ENCODE peak calls at places on chromosomes 5 and 9, in eight cellular contexts. One of them, this sample, is unnamed.

GRCh38 chr5:97666767-97667166 is 483.7 kb upstream of the RIOK2 start:
- DNase-seq in Panc1: no peak
- DNase-seq in dorsolateral prefrontal cortex: no peak
- DNase-seq in OCI-LY7: no peak
- DNase-seq in psoas muscle: no peak
- DNase-seq in CD8-positive, alpha-beta T cell: no peak
- DNase-seq in heart left ventricle: no peak
- DNase-seq in ovary: no peak
- DNase-seq in this sample: peak

GRCh38 chr5:137822158-137822764 is 45.4 kb upstream of the MYOT start:
- DNase-seq in Panc1: peak
- DNase-seq in dorsolateral prefrontal cortex: peak
- DNase-seq in OCI-LY7: peak
- DNase-seq in psoas muscle: peak
- DNase-seq in CD8-positive, alpha-beta T cell: no peak
- DNase-seq in heart left ventricle: no peak
- DNase-seq in ovary: no peak
- DNase-seq in this sample: peak

GRCh38 chr5:175595905-175596304 is 62.0 kb upstream of the HRH2 start:
- DNase-seq in Panc1: no peak
- DNase-seq in dorsolateral prefrontal cortex: no peak
- DNase-seq in OCI-LY7: no peak
- DNase-seq in psoas muscle: no peak
- DNase-seq in CD8-positive, alpha-beta T cell: no peak
- DNase-seq in heart left ventricle: no peak
- DNase-seq in ovary: no peak
- DNase-seq in this sample: no peak

GRCh38 chr5:65876970-65877369 is 49.4 kb upstream of the ERBIN start:
- DNase-seq in Panc1: no peak
- DNase-seq in dorsolateral prefrontal cortex: no peak
- DNase-seq in OCI-LY7: no peak
- DNase-seq in psoas muscle: no peak
- DNase-seq in CD8-positive, alpha-beta T cell: no peak
- DNase-seq in heart left ventricle: no peak
- DNase-seq in ovary: no peak
- DNase-seq in this sample: no peak

GRCh38 chr9:129595903-129596540 is 24.9 kb downstream of the C9orf50 start:
- DNase-seq in Panc1: no peak
- DNase-seq in dorsolateral prefrontal cortex: no peak
- DNase-seq in OCI-LY7: no peak
- DNase-seq in psoas muscle: no peak
- DNase-seq in CD8-positive, alpha-beta T cell: no peak
- DNase-seq in heart left ventricle: no peak
- DNase-seq in ovary: no peak
- DNase-seq in this sample: no peak

GRCh38 chr5:56989676-56990075 is 37.8 kb upstream of the MIER3 start:
- DNase-seq in Panc1: no peak
- DNase-seq in dorsolateral prefrontal cortex: no peak
- DNase-seq in OCI-LY7: no peak
- DNase-seq in psoas muscle: no peak
- DNase-seq in CD8-positive, alpha-beta T cell: no peak
- DNase-seq in heart left ventricle: no peak
- DNase-seq in ovary: no peak
- DNase-seq in this sample: no peak

GRCh38 chr5:67963789-67964519 is 251.6 kb upstream of the PIK3R1 start:
- DNase-seq in Panc1: no peak
- DNase-seq in dorsolateral prefrontal cortex: no peak
- DNase-seq in OCI-LY7: no peak
- DNase-seq in psoas muscle: no peak
- DNase-seq in CD8-positive, alpha-beta T cell: no peak
- DNase-seq in heart left ventricle: no peak
- DNase-seq in ovary: no peak
- DNase-seq in this sample: no peak

GRCh38 chr5:127320032-127320945 is 29.7 kb downstream of the MEGF10 start:
- DNase-seq in Panc1: no peak
- DNase-seq in dorsolateral prefrontal cortex: no peak
- DNase-seq in OCI-LY7: peak
- DNase-seq in psoas muscle: no peak
- DNase-seq in CD8-positive, alpha-beta T cell: no peak
- DNase-seq in heart left ventricle: no peak
- DNase-seq in ovary: no peak
- DNase-seq in this sample: peak

GRCh38 chr5:136703706-136704105 is 338.4 kb upstream of the TRPC7 start:
- DNase-seq in Panc1: no peak
- DNase-seq in dorsolateral prefrontal cortex: no peak
- DNase-seq in OCI-LY7: no peak
- DNase-seq in psoas muscle: no peak
- DNase-seq in CD8-positive, alpha-beta T cell: no peak
- DNase-seq in heart left ventricle: no peak
- DNase-seq in ovary: no peak
- DNase-seq in this sample: no peak

GRCh38 chr9:134689320-134690181 is 47.9 kb downstream of the COL5A1 start:
- DNase-seq in Panc1: no peak
- DNase-seq in dorsolateral prefrontal cortex: peak
- DNase-seq in OCI-LY7: peak
- DNase-seq in psoas muscle: peak
- DNase-seq in CD8-positive, alpha-beta T cell: no peak
- DNase-seq in heart left ventricle: peak
- DNase-seq in ovary: peak
- DNase-seq in this sample: peak

DNA sequence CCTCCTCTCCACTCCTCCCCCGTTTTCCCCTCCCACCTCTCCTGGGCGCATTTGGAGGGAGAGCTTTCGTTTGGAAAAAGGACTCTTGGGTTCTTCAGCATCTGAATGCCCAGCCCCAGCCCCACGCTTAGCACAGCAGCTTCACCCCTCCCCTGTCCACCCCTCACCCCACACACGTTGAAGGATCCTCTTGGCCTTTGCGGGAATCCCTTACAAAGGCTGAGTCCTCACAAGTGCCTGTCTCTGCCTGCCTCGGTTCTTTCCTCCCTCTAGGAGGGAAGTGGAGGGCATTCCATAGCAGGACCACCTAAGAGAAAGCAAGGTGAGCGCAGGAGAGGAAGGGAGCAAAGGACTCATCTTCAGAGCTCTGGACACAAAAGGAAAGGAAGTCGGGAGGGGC is 67.3 kb downstream of the DMRT1 start:
- DNase-seq in Panc1: no peak
- DNase-seq in dorsolateral prefrontal cortex: no peak
- DNase-seq in OCI-LY7: no peak
- DNase-seq in psoas muscle: no peak
- DNase-seq in CD8-positive, alpha-beta T cell: no peak
- DNase-seq in heart left ventricle: no peak
- DNase-seq in ovary: no peak
- DNase-seq in this sample: no peak
- H3K4me3 ChIP-seq in Panc1: no peak
- H3K4me3 ChIP-seq in dorsolateral prefrontal cortex: no peak
- H3K4me3 ChIP-seq in OCI-LY7: no peak
- H3K4me3 ChIP-seq in psoas muscle: no peak
- H3K4me3 ChIP-seq in CD8-positive, alpha-beta T cell: no peak
- H3K4me3 ChIP-seq in heart left ventricle: no peak
- H3K4me3 ChIP-seq in ovary: no peak
- H3K4me3 ChIP-seq in this sample: no peak

GRCh38 chr5:151319334-151319733 is 15.8 kb upstream of the SLC36A3 start:
- DNase-seq in Panc1: no peak
- DNase-seq in dorsolateral prefrontal cortex: no peak
- DNase-seq in OCI-LY7: peak
- DNase-seq in psoas muscle: peak
- DNase-seq in CD8-positive, alpha-beta T cell: no peak
- DNase-seq in heart left ventricle: peak
- DNase-seq in ovary: peak
- DNase-seq in this sample: peak
- TF ChIP-seq CTCF in Panc1: peak
- TF ChIP-seq CTCF in dorsolateral prefrontal cortex: no peak
- TF ChIP-seq CTCF in OCI-LY7: peak
- TF ChIP-seq CTCF in psoas muscle: no peak
- TF ChIP-seq CTCF in CD8-positive, alpha-beta T cell: no peak
- TF ChIP-seq CTCF in heart left ventricle: peak
- TF ChIP-seq CTCF in ovary: no peak
- TF ChIP-seq CTCF in this sample: peak

GRCh38 chr5:113047733-113048652 is 71.4 kb downstream of the DCP2 start:
- DNase-seq in Panc1: no peak
- DNase-seq in dorsolateral prefrontal cortex: no peak
- DNase-seq in OCI-LY7: peak
- DNase-seq in psoas muscle: no peak
- DNase-seq in CD8-positive, alpha-beta T cell: no peak
- DNase-seq in heart left ventricle: no peak
- DNase-seq in ovary: no peak
- DNase-seq in this sample: no peak
- H3K4me3 ChIP-seq in Panc1: no peak
- H3K4me3 ChIP-seq in dorsolateral prefrontal cortex: no peak
- H3K4me3 ChIP-seq in OCI-LY7: peak
- H3K4me3 ChIP-seq in psoas muscle: no peak
- H3K4me3 ChIP-seq in CD8-positive, alpha-beta T cell: no peak
- H3K4me3 ChIP-seq in heart left ventricle: no peak
- H3K4me3 ChIP-seq in ovary: no peak
- H3K4me3 ChIP-seq in this sample: no peak

GRCh38 chr5:79582186-79582585 is 30.1 kb upstream of the TENT2 start:
- DNase-seq in Panc1: no peak
- DNase-seq in dorsolateral prefrontal cortex: no peak
- DNase-seq in OCI-LY7: no peak
- DNase-seq in psoas muscle: no peak
- DNase-seq in CD8-positive, alpha-beta T cell: no peak
- DNase-seq in heart left ventricle: no peak
- DNase-seq in ovary: no peak
- DNase-seq in this sample: no peak
- TF ChIP-seq CTCF in Panc1: no peak
- TF ChIP-seq CTCF in dorsolateral prefrontal cortex: no peak
- TF ChIP-seq CTCF in OCI-LY7: no peak
- TF ChIP-seq CTCF in psoas muscle: no peak
- TF ChIP-seq CTCF in CD8-positive, alpha-beta T cell: no peak
- TF ChIP-seq CTCF in heart left ventricle: no peak
- TF ChIP-seq CTCF in ovary: no peak
- TF ChIP-seq CTCF in this sample: no peak

GRCh38 chr5:181221105-181221791 is 1.8 kb upstream of the TRIM41 start:
- DNase-seq in Panc1: no peak
- DNase-seq in dorsolateral prefrontal cortex: no peak
- DNase-seq in OCI-LY7: peak
- DNase-seq in psoas muscle: no peak
- DNase-seq in CD8-positive, alpha-beta T cell: peak
- DNase-seq in heart left ventricle: no peak
- DNase-seq in ovary: no peak
- DNase-seq in this sample: no peak
- H3K4me3 ChIP-seq in Panc1: peak
- H3K4me3 ChIP-seq in dorsolateral prefrontal cortex: no peak
- H3K4me3 ChIP-seq in OCI-LY7: peak
- H3K4me3 ChIP-seq in psoas muscle: peak
- H3K4me3 ChIP-seq in CD8-positive, alpha-beta T cell: peak
- H3K4me3 ChIP-seq in heart left ventricle: peak
- H3K4me3 ChIP-seq in ovary: no peak
- H3K4me3 ChIP-seq in this sample: no peak

GRCh38 chr9:93267681-93268505 is 84.0 kb downstream of the WNK2 start:
- DNase-seq in Panc1: no peak
- DNase-seq in dorsolateral prefrontal cortex: no peak
- DNase-seq in OCI-LY7: peak
- DNase-seq in psoas muscle: peak
- DNase-seq in CD8-positive, alpha-beta T cell: no peak
- DNase-seq in heart left ventricle: no peak
- DNase-seq in ovary: no peak
- DNase-seq in this sample: no peak
- TF ChIP-seq CTCF in Panc1: no peak
- TF ChIP-seq CTCF in dorsolateral prefrontal cortex: no peak
- TF ChIP-seq CTCF in OCI-LY7: no peak
- TF ChIP-seq CTCF in psoas muscle: no peak
- TF ChIP-seq CTCF in CD8-positive, alpha-beta T cell: no peak
- TF ChIP-seq CTCF in heart left ventricle: no peak
- TF ChIP-seq CTCF in ovary: no peak
- TF ChIP-seq CTCF in this sample: no peak